ENCODE peak calls at places on chromosomes 1 and 21, in four cellular contexts. H, W, L and Z are unnamed samples.

GRCh38 chr1:52385376-52385775 is 18.8 kb downstream of the ORC1 start:
- DNase-seq in H (no peak), W (no peak), L (no peak), Z (no peak)

GRCh38 chr21:43922949-43923348 is 57.9 kb downstream of the AGPAT3 start:
- DNase-seq in H (no peak), W (no peak), L (no peak), Z (no peak)

GRCh38 chr1:241406421-241406820 is 49.4 kb upstream of the RGS7 start:
- DNase-seq in H (no peak), W (no peak), L (no peak), Z (no peak)

GRCh38 chr1:42484382-42484781 is 21.3 kb downstream of the CCDC30 start:
- DNase-seq in H (no peak), W (no peak), L (no peak), Z (no peak)

GRCh38 chr21:42413500-42413899 is 9.8 kb downstream of the UBASH3A start:
- DNase-seq in H (no peak), W (no peak), L (no peak), Z (no peak)

GRCh38 chr1:172149377-172149776 is 271.1 kb upstream of the C1orf105 start:
- DNase-seq in H (no peak), W (no peak), L (no peak), Z (no peak)

GRCh38 chr1:214990619-214991018 is 91.9 kb upstream of the KCNK2 start:
- DNase-seq in H (no peak), W (no peak), L (no peak), Z (no peak)

GRCh38 chr1:30381671-30382365 is 341.6 kb downstream of the MATN1 start:
- DNase-seq in H (no peak), W (no peak), L (no peak), Z (no peak)

GRCh38 chr1:154925335-154926170 is 11.0 kb downstream of the PMVK start:
- DNase-seq in H (no peak), W (no peak), L (no peak), Z (no peak)

GRCh38 chr1:83905315-83905907 is 93.5 kb downstream of the TTLL7 start:
- DNase-seq in H (no peak), W (no peak), L (no peak), Z (no peak)

GRCh38 chr1:93179886-93180722 is at the start of gene TMED5:
- DNase-seq in H (peak), W (peak), L (peak), Z (peak)

GRCh38 chr1:229209386-229209785 is 61.5 kb upstream of the RAB4A start:
- DNase-seq in H (no peak), W (no peak), L (no peak), Z (no peak)

GRCh38 chr21:31409849-31410762 is 66.0 kb upstream of the TIAM1 start:
- DNase-seq in H (no peak), W (no peak), L (no peak), Z (no peak)

GRCh38 chr1:4019606-4020331 is 119.7 kb upstream of the C1orf174 start:
- DNase-seq in H (no peak), W (no peak), L (no peak), Z (no peak)

GRCh38 chr1:210645582-210646257 is 317.0 kb downstream of the HHAT start:
- DNase-seq in H (no peak), W (no peak), L (no peak), Z (no peak)

GRCh38 chr1:24643362-24644346 is 552 bp downstream of the SRRM1 start:
- DNase-seq in H (no peak), W (peak), L (no peak), Z (no peak)

GRCh38 chr1:244029137-244029536 is 21.9 kb upstream of the ZBTB18 start:
- DNase-seq in H (no peak), W (no peak), L (no peak), Z (no peak)

GRCh38 chr1:66747500-66747899 is 4.8 kb upstream of the DYNLT5 start:
- DNase-seq in H (no peak), W (no peak), L (no peak), Z (no peak)

GRCh38 chr1:44068442-44068861 is 37.2 kb upstream of the SLC6A9 start:
- DNase-seq in H (no peak), W (no peak), L (no peak), Z (no peak)

GRCh38 chr1:93239862-93240261 is 59.3 kb downstream of the CCDC18 start:
- DNase-seq in H (no peak), W (no peak), L (no peak), Z (no peak)

GRCh38 chr1:72366473-72366872 is 84.1 kb upstream of the NEGR1 start:
- DNase-seq in H (no peak), W (no peak), L (no peak), Z (no peak)

GRCh38 chr21:45780647-45781046 is 137.1 kb downstream of the PCBP3 start:
- DNase-seq in H (no peak), W (no peak), L (no peak), Z (no peak)

GRCh38 chr1:171805395-171806115 is 24.1 kb downstream of the METTL13 start:
- DNase-seq in H (no peak), W (no peak), L (no peak), Z (no peak)

GRCh38 chr1:162906485-162906884 is 45.5 kb upstream of the CCDC190 start:
- DNase-seq in H (no peak), W (no peak), L (no peak), Z (no peak)

GRCh38 chr1:36524359-36525062 is 41.8 kb upstream of the CSF3R start:
- DNase-seq in H (no peak), W (no peak), L (no peak), Z (no peak)

GRCh38 chr1:74334147-74334546 is 99.0 kb downstream of the TNNI3K start:
- DNase-seq in H (no peak), W (no peak), L (no peak), Z (no peak)

GRCh38 chr1:59043796-59044195 is 253.1 kb upstream of the FGGY start:
- DNase-seq in H (peak), W (no peak), L (no peak), Z (no peak)

GRCh38 chr1:7669559-7670208 is 101.4 kb upstream of the VAMP3 start:
- DNase-seq in H (peak), W (peak), L (peak), Z (peak)

GRCh38 chr1:68313736-68314594 is 81.6 kb upstream of the WLS start:
- DNase-seq in H (no peak), W (no peak), L (no peak), Z (no peak)

GRCh38 chr1:88737338-88737927 is 53.4 kb downstream of the PKN2 start:
- DNase-seq in H (no peak), W (no peak), L (no peak), Z (no peak)

GRCh38 chr1:88741413-88741812 is 57.3 kb downstream of the PKN2 start:
- DNase-seq in H (no peak), W (no peak), L (no peak), Z (no peak)

GRCh38 chr1:88735909-88736308 is 51.8 kb downstream of the PKN2 start:
- DNase-seq in H (no peak), W (no peak), L (no peak), Z (no peak)

GRCh38 chr1:88740784-88741183 is 56.7 kb downstream of the PKN2 start:
- DNase-seq in H (no peak), W (no peak), L (no peak), Z (no peak)

DNA sequence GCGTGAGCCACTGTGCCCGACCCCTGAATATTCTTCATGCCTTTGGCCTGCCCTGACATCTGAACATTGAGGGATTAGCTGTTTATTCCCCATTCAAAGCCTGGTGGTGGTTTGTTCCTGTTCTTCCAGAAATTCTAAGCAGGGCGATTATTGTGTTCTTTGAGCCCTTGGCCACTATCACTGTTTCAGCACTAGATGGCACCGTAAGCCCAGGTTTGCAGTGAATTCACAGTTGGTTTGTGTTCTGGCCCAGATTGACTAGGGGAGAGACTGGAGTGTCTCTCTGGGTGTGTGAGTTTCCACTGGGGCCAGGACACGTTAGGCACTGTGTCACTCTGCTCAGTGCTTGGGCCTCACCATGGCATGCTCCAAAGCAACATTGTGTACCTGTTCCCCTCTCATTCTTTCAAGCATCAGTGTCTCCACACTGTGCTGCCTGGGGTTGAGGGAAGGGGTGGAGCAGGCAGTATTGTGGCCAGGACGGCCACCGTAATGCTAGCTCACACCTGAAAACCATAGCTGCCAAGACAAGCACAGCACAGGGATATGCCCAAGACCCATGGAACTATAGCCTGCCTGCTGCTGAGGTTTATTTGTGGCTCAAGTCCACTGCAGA is 52.7 kb downstream of the PKN2 start:
- DNase-seq in H (no peak), W (no peak), L (no peak), Z (no peak)
- TF ChIP-seq CTCF in H (no peak), W (no peak), L (no peak), Z (peak)

DNA sequence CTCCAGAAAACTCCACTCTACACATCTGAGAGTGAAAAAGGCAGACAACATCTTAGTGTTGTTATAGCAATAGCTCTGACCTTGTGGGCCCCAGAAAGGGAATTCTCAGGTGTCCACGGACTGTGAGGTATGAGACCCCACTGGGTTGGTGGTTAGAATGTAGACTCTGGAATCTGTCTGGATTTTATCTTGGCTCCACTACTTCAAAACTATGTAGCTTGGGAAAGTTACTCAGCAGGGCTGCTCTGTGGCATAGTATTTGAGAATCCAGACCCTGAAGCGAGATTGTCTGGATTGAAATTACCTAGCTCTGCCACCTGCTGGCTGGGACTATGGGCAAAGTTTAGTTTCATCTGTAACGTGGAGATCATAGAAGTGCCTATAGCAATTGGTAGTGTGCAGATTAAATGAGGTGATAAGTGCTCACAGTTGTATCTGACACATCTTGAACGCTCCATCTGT is 25.8 kb downstream of the PRDM2 start:
- DNase-seq in H (no peak), W (no peak), L (peak), Z (no peak)
- TF ChIP-seq CTCF in H (no peak), W (peak), L (peak), Z (peak)

GRCh38 chr1:156840186-156840585 is 18.7 kb downstream of the INSRR start:
- DNase-seq in H (no peak), W (no peak), L (no peak), Z (no peak)

GRCh38 chr1:156839426-156840109 is 19.3 kb downstream of the INSRR start:
- DNase-seq in H (no peak), W (no peak), L (no peak), Z (no peak)

GRCh38 chr1:156840880-156841279 is 18.0 kb downstream of the INSRR start:
- DNase-seq in H (no peak), W (peak), L (no peak), Z (no peak)

GRCh38 chr1:156836892-156837291 is 20.2 kb upstream of the SH2D2A start:
- DNase-seq in H (no peak), W (no peak), L (no peak), Z (no peak)

DNA sequence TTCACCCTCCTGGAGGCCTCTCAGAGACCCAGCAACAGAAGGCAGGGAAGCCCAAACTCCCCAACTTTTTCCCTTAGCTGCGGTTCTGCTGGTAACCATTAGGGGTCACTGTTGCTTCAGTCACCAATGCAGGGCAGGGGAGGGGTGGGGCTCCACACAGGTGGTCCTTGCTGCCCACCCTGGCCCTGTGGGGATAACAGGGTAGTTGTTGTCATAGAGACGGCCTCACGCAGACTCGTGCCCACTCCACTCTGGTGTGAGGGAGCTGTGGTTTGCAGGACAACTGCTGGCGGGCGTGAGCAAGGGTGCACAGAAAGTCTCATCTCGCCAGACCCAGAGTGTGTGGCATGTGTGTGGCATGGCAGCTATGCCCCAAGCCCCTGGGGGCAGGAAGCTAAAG is 19.9 kb downstream of the INSRR start:
- DNase-seq in H (no peak), W (no peak), L (peak), Z (peak)
- TF ChIP-seq CTCF in H (peak), W (peak), L (peak), Z (peak)

DNA sequence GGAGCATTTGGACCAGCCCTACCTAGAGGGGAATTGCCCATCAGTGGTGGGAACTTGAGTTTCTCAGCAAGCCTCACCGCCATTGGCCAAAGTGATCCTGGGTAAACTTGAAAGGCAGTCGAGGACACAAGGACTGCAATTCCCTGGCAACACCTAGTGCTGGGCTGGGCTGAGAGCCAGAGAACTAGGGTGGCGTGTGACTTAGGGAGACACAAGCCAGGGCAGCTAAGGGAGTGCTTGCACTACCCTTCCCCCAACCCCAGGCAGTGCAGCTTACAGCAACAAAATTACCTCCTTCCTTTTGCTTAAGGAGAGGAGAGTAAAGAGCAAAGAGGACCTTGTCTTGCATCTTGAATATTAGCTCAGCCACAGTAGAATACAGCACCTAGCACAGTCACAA is 176.9 kb upstream of the PRMT6 start:
- DNase-seq in H (no peak), W (no peak), L (no peak), Z (no peak)
- TF ChIP-seq CTCF in H (no peak), W (no peak), L (no peak), Z (no peak)

GRCh38 chr1:31647106-31647505 is 2.4 kb upstream of the PEF1 start:
- DNase-seq in H (no peak), W (no peak), L (no peak), Z (no peak)
- TF ChIP-seq CTCF in H (no peak), W (no peak), L (no peak), Z (no peak)

GRCh38 chr1:117122297-117123025 is 912 bp upstream of the TRIM45 start:
- DNase-seq in H (no peak), W (no peak), L (no peak), Z (no peak)
- TF ChIP-seq CTCF in H (no peak), W (no peak), L (peak), Z (no peak)

DNA sequence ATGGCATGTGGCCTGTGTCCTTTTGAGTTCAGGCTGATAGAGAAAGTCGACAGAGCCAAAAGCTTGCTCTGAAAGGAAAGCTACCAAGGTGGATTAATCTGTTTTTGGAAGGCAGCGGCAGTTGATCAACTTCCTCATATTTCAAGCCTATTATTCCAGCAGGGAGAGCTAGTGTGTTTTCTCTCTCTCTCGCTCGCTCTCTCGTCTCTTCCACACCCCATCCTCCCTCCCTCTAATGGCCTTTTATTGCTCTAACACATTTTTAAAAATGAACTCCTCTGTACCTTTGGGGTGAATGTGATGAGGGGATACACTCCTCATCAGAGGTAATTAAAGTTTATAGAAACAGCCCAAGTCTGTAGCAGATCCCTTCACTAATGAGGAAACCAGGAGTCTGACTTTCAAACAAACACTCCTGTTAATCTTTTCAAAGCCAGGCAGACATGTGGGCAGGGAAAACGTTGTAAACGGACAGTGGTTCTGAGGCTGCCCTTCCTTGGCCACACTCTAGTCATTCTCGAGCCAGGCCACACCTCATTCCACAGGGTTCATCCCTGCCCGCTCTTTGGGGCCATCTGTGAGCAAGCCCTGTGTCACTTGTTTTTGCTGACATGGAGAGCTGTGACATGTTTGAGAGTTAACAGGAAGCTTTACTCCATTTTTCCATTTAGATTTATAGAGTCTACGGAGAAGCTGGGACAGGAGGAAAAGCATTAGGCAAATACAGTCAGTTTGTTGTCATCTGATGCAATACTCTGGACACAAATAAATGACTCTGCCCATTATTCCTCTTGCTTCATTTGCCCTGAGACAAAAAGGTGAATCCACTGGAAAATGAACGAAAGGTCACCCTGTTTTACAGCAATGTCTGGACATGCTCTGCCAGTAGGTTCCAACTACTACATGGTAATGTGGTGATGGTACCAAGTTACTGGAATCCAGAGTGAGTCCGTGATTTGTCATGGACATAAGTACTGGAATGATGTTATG is 126.7 kb downstream of the CLIC6 start:
- DNase-seq in H (no peak), W (no peak), L (no peak), Z (no peak)
- TF ChIP-seq CTCF in H (no peak), W (no peak), L (no peak), Z (no peak)